ENCODE peak calls at places on chromosomes 5 and 9, in seven cellular contexts. X is gastrocnemius medialis, I is K562, O is A549, Z is sigmoid colon, L is Peyer's patch, J is IMR-90. K is an unnamed sample. For H3K4me1, the result is how much of the 10 kb centered on the place peaks cover.

GRCh38 chr9:70112981-70113380 is 69.3 kb downstream of the MAMDC2 start:
- DNase-seq in X (no peak), I (no peak), O (no peak), Z (no peak), L (no peak), J (no peak), K (no peak)

GRCh38 chr9:10274983-10275382 is 337.8 kb downstream of the PTPRD start:
- DNase-seq in X (no peak), I (no peak), O (no peak), Z (no peak), L (no peak), J (no peak), K (no peak)

GRCh38 chr9:123551636-123552203 is 195.7 kb downstream of the CRB2 start:
- DNase-seq in X (no peak), I (no peak), O (no peak), Z (no peak), L (no peak), J (no peak), K (no peak)

GRCh38 chr9:72315089-72315509 is 49.9 kb downstream of the ZFAND5 start:
- DNase-seq in X (peak), I (no peak), O (peak), Z (peak), L (peak), J (peak), K (peak)

GRCh38 chr5:151499636-151500035 is 52.2 kb downstream of the SLC36A1 start:
- DNase-seq in X (no peak), I (no peak), O (no peak), Z (no peak), L (no peak), J (no peak), K (no peak)

GRCh38 chr5:143812085-143812705 is at the start of gene HMHB1:
- DNase-seq in X (no peak), I (no peak), O (no peak), Z (no peak), L (no peak), J (no peak), K (no peak)

GRCh38 chr9:131546336-131547084 is 1.2 kb downstream of the PRRT1B start:
- DNase-seq in X (no peak), I (no peak), O (no peak), Z (no peak), L (no peak), J (peak), K (no peak)

GRCh38 chr5:136203303-136203922 is 10.5 kb upstream of the SMIM32 start:
- DNase-seq in X (no peak), I (no peak), O (no peak), Z (no peak), L (no peak), J (no peak), K (no peak)

GRCh38 chr9:130908878-130909356 is 12.3 kb upstream of the QRFP start:
- DNase-seq in X (no peak), I (no peak), O (no peak), Z (no peak), L (no peak), J (no peak), K (no peak)

GRCh38 chr5:96516631-96517071 is 83.6 kb upstream of the PCSK1 start:
- DNase-seq in X (no peak), I (no peak), O (no peak), Z (no peak), L (no peak), J (peak), K (no peak)

GRCh38 chr5:45796959-45797553 is 100.9 kb upstream of the HCN1 start:
- DNase-seq in X (no peak), I (peak), O (peak), Z (no peak), L (no peak), J (no peak), K (no peak)

GRCh38 chr9:77968506-77968905 is 63.1 kb downstream of the GNAQ start:
- DNase-seq in X (no peak), I (no peak), O (no peak), Z (no peak), L (no peak), J (no peak), K (no peak)

GRCh38 chr5:124935060-124935459 is 188.6 kb upstream of the ZNF608 start:
- DNase-seq in X (no peak), I (peak), O (no peak), Z (no peak), L (peak), J (no peak), K (no peak)

GRCh38 chr9:97923529-97924108 is 1.3 kb upstream of the TRMO start:
- DNase-seq in X (peak), I (peak), O (peak), Z (peak), L (peak), J (peak), K (peak)

GRCh38 chr9:104881991-104882555 is 45.9 kb downstream of the ABCA1 start:
- DNase-seq in X (no peak), I (no peak), O (no peak), Z (no peak), L (no peak), J (no peak), K (no peak)

GRCh38 chr9:89525673-89526374 is 27.9 kb upstream of the SEMA4D start:
- DNase-seq in X (no peak), I (no peak), O (no peak), Z (no peak), L (no peak), J (no peak), K (no peak)

GRCh38 chr5:61301345-61301744 is 30.7 kb upstream of the ZSWIM6 start:
- DNase-seq in X (no peak), I (no peak), O (no peak), Z (no peak), L (no peak), J (peak), K (no peak)

GRCh38 chr5:61299254-61299653 is 32.8 kb upstream of the ZSWIM6 start:
- DNase-seq in X (no peak), I (no peak), O (no peak), Z (no peak), L (no peak), J (no peak), K (no peak)

GRCh38 chr5:61304611-61305369 is 27.3 kb upstream of the ZSWIM6 start:
- DNase-seq in X (no peak), I (no peak), O (peak), Z (no peak), L (peak), J (peak), K (no peak)

GRCh38 chr5:61303348-61303747 is 28.7 kb upstream of the ZSWIM6 start:
- DNase-seq in X (no peak), I (no peak), O (no peak), Z (no peak), L (no peak), J (no peak), K (no peak)

DNA sequence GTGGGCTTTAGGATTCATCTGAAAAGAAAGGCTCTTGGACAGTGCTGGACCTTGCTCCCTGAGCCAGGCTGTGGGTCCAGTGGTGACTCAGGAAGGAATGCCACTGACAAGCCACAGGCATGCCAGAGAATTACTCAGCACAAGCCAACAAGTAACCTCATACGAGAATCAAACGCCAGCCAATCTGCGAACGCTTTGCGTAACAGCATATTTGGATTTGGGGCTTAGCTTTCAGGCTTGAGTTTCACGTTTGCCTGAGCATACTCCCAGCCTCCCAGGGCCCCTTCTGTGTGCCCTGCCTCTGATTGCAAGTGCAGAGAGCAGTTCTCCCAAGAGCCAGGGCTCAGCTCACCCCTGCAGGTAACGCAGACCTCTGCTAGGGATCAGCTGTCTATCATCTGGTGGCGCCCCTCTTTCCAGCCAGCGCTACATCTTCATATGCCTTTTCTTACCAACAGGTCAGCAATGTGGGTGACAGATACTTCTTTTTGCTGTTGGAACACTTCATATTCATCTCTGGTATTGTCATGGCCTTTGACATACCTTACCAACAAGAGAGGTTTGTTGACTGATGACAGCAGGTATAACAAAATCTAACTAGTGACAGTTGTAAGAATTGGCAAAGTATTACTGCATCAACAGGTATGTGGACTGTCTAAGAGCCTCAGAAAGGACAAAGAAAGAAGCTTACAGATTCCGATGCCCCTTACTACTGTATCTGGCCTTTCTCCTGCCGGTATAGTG is 30.1 kb upstream of the ZSWIM6 start:
- DNase-seq in X (peak), I (no peak), O (peak), Z (peak), L (peak), J (peak), K (peak)
- TF ChIP-seq POLR2A in X (no peak), I (no peak), O (no peak), Z (no peak), L (no peak), J (peak), K (no peak)

GRCh38 chr5:76571595-76571994 is 51.6 kb downstream of the F2RL2 start:
- DNase-seq in X (no peak), I (no peak), O (no peak), Z (no peak), L (no peak), J (no peak), K (no peak)
- TF ChIP-seq CTCF in X (no peak), I (no peak), O (no peak), Z (no peak), L (peak), J (no peak), K (no peak)

GRCh38 chr5:171956870-171957501 is 49.5 kb downstream of the FBXW11 start:
- DNase-seq in X (no peak), I (no peak), O (no peak), Z (no peak), L (no peak), J (no peak), K (no peak)
- H3K4me1 ChIP-seq in X (half or more), I (under half), O (half or more), Z (half or more), L (under half), J (under half), K (under half)

GRCh38 chr9:128895556-128895955 is 13.6 kb downstream of the LRRC8A start:
- DNase-seq in X (no peak), I (no peak), O (no peak), Z (no peak), L (no peak), J (no peak), K (no peak)

GRCh38 chr9:128893354-128893753 is 11.4 kb downstream of the LRRC8A start:
- DNase-seq in X (no peak), I (no peak), O (no peak), Z (no peak), L (no peak), J (no peak), K (no peak)

GRCh38 chr9:128894764-128895163 is 12.8 kb downstream of the LRRC8A start:
- DNase-seq in X (no peak), I (no peak), O (no peak), Z (no peak), L (no peak), J (no peak), K (no peak)

GRCh38 chr9:128891354-128892222 is 9.7 kb downstream of the LRRC8A start:
- DNase-seq in X (no peak), I (no peak), O (no peak), Z (no peak), L (no peak), J (no peak), K (no peak)

GRCh38 chr9:128892223-128892892 is 10.4 kb downstream of the LRRC8A start:
- DNase-seq in X (peak), I (peak), O (peak), Z (peak), L (peak), J (peak), K (peak)
- TF ChIP-seq POLR2A in X (peak), I (no peak), O (no peak), Z (no peak), L (no peak), J (no peak), K (no peak)

GRCh38 chr9:121286973-121287721 is 19.2 kb downstream of the GSN start:
- DNase-seq in X (peak), I (peak), O (peak), Z (peak), L (peak), J (peak), K (peak)
- TF ChIP-seq CTCF in X (no peak), I (peak), O (peak), Z (no peak), L (peak), J (peak), K (peak)

GRCh38 chr5:175478384-175479124 is at the start of gene SFXN1:
- DNase-seq in X (peak), I (peak), O (peak), Z (peak), L (peak), J (peak), K (peak)

GRCh38 chr5:175477440-175477839 is 920 bp upstream of the SFXN1 start:
- DNase-seq in X (no peak), I (no peak), O (no peak), Z (no peak), L (no peak), J (no peak), K (no peak)

GRCh38 chr5:175478008-175478383 is 364 bp upstream of the SFXN1 start:
- DNase-seq in X (no peak), I (peak), O (no peak), Z (no peak), L (no peak), J (no peak), K (no peak)

GRCh38 chr5:175483337-175483736 is 5.0 kb downstream of the SFXN1 start:
- DNase-seq in X (no peak), I (no peak), O (no peak), Z (no peak), L (no peak), J (no peak), K (no peak)

DNA sequence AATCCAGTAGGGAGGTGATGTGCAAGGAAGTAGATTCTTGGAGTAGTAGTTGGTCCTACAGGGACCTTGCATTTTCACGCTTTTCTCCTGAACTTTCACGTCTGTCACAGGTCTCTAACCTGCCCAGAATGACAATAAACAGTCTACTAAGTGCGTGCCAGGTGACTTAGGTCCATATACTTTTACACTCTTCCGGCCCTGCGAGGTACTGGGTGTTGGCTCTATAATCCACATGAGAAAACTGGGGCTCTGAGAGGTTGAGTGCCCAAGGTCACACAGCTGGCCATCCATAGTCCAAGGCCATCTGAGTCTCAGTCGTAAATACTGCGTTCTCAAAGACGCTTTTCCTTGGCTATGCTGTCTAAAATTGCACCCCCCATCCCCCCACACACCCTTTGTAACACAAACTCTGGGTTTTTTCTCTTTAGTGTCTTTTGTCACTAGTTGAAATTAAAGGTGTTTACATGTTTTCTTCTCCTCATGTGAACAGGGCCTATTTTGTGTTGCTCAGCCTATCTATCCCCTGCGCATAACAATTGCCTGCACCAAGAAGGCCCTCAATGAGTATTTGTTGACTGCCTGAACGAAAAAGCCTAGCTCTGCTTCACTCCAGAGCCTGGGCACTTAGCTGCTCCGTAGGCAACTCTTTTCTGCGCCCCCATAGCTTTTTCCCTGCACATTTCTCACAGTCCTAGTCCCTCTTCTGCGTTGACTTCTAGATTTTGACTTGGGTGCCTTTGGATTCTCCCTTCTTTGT is 943 bp downstream of the SFXN1 start:
- DNase-seq in X (no peak), I (peak), O (no peak), Z (no peak), L (peak), J (no peak), K (peak)
- H3K4me1 ChIP-seq in X (under half), I (under half), O (under half), Z (under half), L (under half), J (under half), K (under half)

DNA sequence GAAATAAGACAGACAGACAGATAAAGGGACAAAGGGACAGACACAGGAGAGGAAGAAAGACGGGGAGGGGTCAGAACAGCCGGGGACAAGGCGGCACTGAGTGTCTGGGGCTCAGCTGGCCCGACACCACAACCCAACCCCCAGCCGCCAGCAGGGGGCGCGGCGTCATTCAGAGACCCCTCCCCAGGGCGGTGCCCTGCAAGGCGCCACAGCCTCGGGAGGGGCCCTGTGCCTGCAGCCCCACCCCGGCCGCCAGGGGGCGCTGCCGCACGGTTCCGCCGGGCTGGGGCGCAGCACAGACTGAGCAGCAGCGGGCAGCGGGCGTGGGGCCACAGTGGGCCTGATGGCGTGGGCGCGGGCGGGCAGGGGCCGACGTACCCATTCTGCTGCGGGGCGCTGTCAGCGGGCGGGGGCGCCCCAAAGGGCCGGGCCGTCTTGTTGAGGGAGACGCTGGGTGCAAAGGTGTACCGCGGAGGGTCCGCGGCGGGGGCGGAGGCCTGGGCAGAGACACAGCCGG is 5.9 kb downstream of the PDLIM7 start:
- DNase-seq in X (no peak), I (peak), O (peak), Z (no peak), L (no peak), J (no peak), K (no peak)
- TF ChIP-seq POLR2A in X (no peak), I (no peak), O (no peak), Z (no peak), L (no peak), J (no peak), K (no peak)